ENCODE peak calls at places on chromosomes 11 and 22, in five cellular contexts. One of them, this sample, is unnamed.

GRCh38 chr11:38089728-38090127 is 1491.7 kb upstream of the RAG2 start:
- DNase-seq in activated CD8-positive, alpha-beta memory T cell treated with anti-CD3 and anti-CD28 coated beads, Interleukin-2, amount 50 U/mL, for 48 hours: no peak
- DNase-seq in cardiac muscle cell: peak; percentile 60
- DNase-seq in RPMI8226: no peak
- DNase-seq in SK-N-MC: peak; percentile 86
- DNase-seq in this sample: no peak

GRCh38 chr22:40509401-40510134 is 127.0 kb downstream of the MRTFA start:
- DNase-seq in activated CD8-positive, alpha-beta memory T cell treated with anti-CD3 and anti-CD28 coated beads, Interleukin-2, amount 50 U/mL, for 48 hours: no peak
- DNase-seq in cardiac muscle cell: peak; percentile 99
- DNase-seq in RPMI8226: no peak
- DNase-seq in SK-N-MC: peak; percentile 86
- DNase-seq in this sample: no peak

GRCh38 chr11:46238078-46238966 is 39.1 kb upstream of the CREB3L1 start:
- DNase-seq in activated CD8-positive, alpha-beta memory T cell treated with anti-CD3 and anti-CD28 coated beads, Interleukin-2, amount 50 U/mL, for 48 hours: peak; percentile 85
- DNase-seq in cardiac muscle cell: peak; percentile 86
- DNase-seq in RPMI8226: peak; percentile 43
- DNase-seq in SK-N-MC: no peak
- DNase-seq in this sample: peak; percentile 39

GRCh38 chr11:130916238-130916855 is at the start of gene SNX19:
- DNase-seq in activated CD8-positive, alpha-beta memory T cell treated with anti-CD3 and anti-CD28 coated beads, Interleukin-2, amount 50 U/mL, for 48 hours: peak; percentile 94
- DNase-seq in cardiac muscle cell: peak; percentile 96
- DNase-seq in RPMI8226: peak; percentile 89
- DNase-seq in SK-N-MC: peak; percentile 26
- DNase-seq in this sample: peak; percentile 60

GRCh38 chr22:49429066-49429465 is 398.6 kb downstream of the BRD1 start:
- DNase-seq in activated CD8-positive, alpha-beta memory T cell treated with anti-CD3 and anti-CD28 coated beads, Interleukin-2, amount 50 U/mL, for 48 hours: no peak
- DNase-seq in cardiac muscle cell: no peak
- DNase-seq in RPMI8226: no peak
- DNase-seq in SK-N-MC: no peak
- DNase-seq in this sample: no peak

GRCh38 chr11:65899356-65900124 is 648 bp downstream of the FOSL1 start:
- DNase-seq in activated CD8-positive, alpha-beta memory T cell treated with anti-CD3 and anti-CD28 coated beads, Interleukin-2, amount 50 U/mL, for 48 hours: peak; percentile 89
- DNase-seq in cardiac muscle cell: peak; percentile 75
- DNase-seq in RPMI8226: no peak
- DNase-seq in SK-N-MC: no peak
- DNase-seq in this sample: no peak

GRCh38 chr11:7311903-7312302 is 60.2 kb downstream of the SYT9 start:
- DNase-seq in activated CD8-positive, alpha-beta memory T cell treated with anti-CD3 and anti-CD28 coated beads, Interleukin-2, amount 50 U/mL, for 48 hours: no peak
- DNase-seq in cardiac muscle cell: no peak
- DNase-seq in RPMI8226: no peak
- DNase-seq in SK-N-MC: no peak
- DNase-seq in this sample: no peak

GRCh38 chr22:22802346-22802970 is 85.2 kb upstream of the IGLL5 start:
- DNase-seq in activated CD8-positive, alpha-beta memory T cell treated with anti-CD3 and anti-CD28 coated beads, Interleukin-2, amount 50 U/mL, for 48 hours: no peak
- DNase-seq in cardiac muscle cell: peak; percentile 3
- DNase-seq in RPMI8226: no peak
- DNase-seq in SK-N-MC: no peak
- DNase-seq in this sample: no peak

GRCh38 chr11:67520856-67521824 is 2.1 kb downstream of the CABP2 start:
- DNase-seq in activated CD8-positive, alpha-beta memory T cell treated with anti-CD3 and anti-CD28 coated beads, Interleukin-2, amount 50 U/mL, for 48 hours: no peak
- DNase-seq in cardiac muscle cell: no peak
- DNase-seq in RPMI8226: no peak
- DNase-seq in SK-N-MC: no peak
- DNase-seq in this sample: no peak

GRCh38 chr11:130645164-130645859 is 196.9 kb downstream of the ADAMTS15 start:
- DNase-seq in activated CD8-positive, alpha-beta memory T cell treated with anti-CD3 and anti-CD28 coated beads, Interleukin-2, amount 50 U/mL, for 48 hours: no peak
- DNase-seq in cardiac muscle cell: no peak
- DNase-seq in RPMI8226: no peak
- DNase-seq in SK-N-MC: no peak
- DNase-seq in this sample: no peak

GRCh38 chr22:29625090-29625825 is 21.8 kb downstream of the NF2 start:
- DNase-seq in activated CD8-positive, alpha-beta memory T cell treated with anti-CD3 and anti-CD28 coated beads, Interleukin-2, amount 50 U/mL, for 48 hours: no peak
- DNase-seq in cardiac muscle cell: peak; percentile 78
- DNase-seq in RPMI8226: peak; percentile 64
- DNase-seq in SK-N-MC: no peak
- DNase-seq in this sample: no peak

GRCh38 chr22:19709063-19709769 is 5.1 kb upstream of the SEPTIN5 start:
- DNase-seq in activated CD8-positive, alpha-beta memory T cell treated with anti-CD3 and anti-CD28 coated beads, Interleukin-2, amount 50 U/mL, for 48 hours: no peak
- DNase-seq in cardiac muscle cell: no peak
- DNase-seq in RPMI8226: no peak
- DNase-seq in SK-N-MC: no peak
- DNase-seq in this sample: no peak

GRCh38 chr11:112903310-112903709 is 57.9 kb upstream of the NCAM1 start:
- DNase-seq in activated CD8-positive, alpha-beta memory T cell treated with anti-CD3 and anti-CD28 coated beads, Interleukin-2, amount 50 U/mL, for 48 hours: no peak
- DNase-seq in cardiac muscle cell: no peak
- DNase-seq in RPMI8226: no peak
- DNase-seq in SK-N-MC: no peak
- DNase-seq in this sample: no peak

GRCh38 chr11:123063396-123064267 is 1.7 kb upstream of the HSPA8 start:
- DNase-seq in activated CD8-positive, alpha-beta memory T cell treated with anti-CD3 and anti-CD28 coated beads, Interleukin-2, amount 50 U/mL, for 48 hours: peak; percentile 66
- DNase-seq in cardiac muscle cell: peak; percentile 74
- DNase-seq in RPMI8226: peak; percentile 41
- DNase-seq in SK-N-MC: no peak
- DNase-seq in this sample: no peak

GRCh38 chr22:37982938-37983859 is 1.2 kb downstream of the SOX10 start:
- DNase-seq in activated CD8-positive, alpha-beta memory T cell treated with anti-CD3 and anti-CD28 coated beads, Interleukin-2, amount 50 U/mL, for 48 hours: no peak
- DNase-seq in cardiac muscle cell: no peak
- DNase-seq in RPMI8226: no peak
- DNase-seq in SK-N-MC: no peak
- DNase-seq in this sample: no peak